ENCODE peak calls at places on chromosomes 12 and 14, in four cellular contexts. Q is upper lobe of left lung, M is ovary, K is BE2C. V is an unnamed sample.

GRCh38 chr12:107536613-107537012 is 149.0 kb upstream of the PWP1 start:
- DNase-seq in Q (no peak), M (no peak), K (no peak), V (no peak)

GRCh38 chr14:75631453-75631831 is 29.2 kb downstream of the ERG28 start:
- DNase-seq in Q (no peak), M (no peak), K (no peak), V (no peak)

GRCh38 chr12:39772708-39773665 is 153.4 kb upstream of the ABCD2 start:
- DNase-seq in Q (no peak), M (no peak), K (no peak), V (no peak)

GRCh38 chr12:46664771-46665287 is 161.0 kb downstream of the SLC38A4 start:
- DNase-seq in Q (peak; percentile 25), M (no peak), K (no peak), V (peak; percentile 69)

GRCh38 chr12:47900480-47901129 is 4.2 kb downstream of the VDR start:
- DNase-seq in Q (peak; percentile 89), M (no peak), K (no peak), V (no peak)

GRCh38 chr12:4587108-4587507 is 25.1 kb downstream of the DYRK4 start:
- DNase-seq in Q (no peak), M (no peak), K (no peak), V (no peak)

GRCh38 chr12:16531623-16532022 is 74.3 kb downstream of the LMO3 start:
- DNase-seq in Q (no peak), M (no peak), K (no peak), V (no peak)

GRCh38 chr14:95256011-95256775 is 63.5 kb downstream of the CLMN start:
- DNase-seq in Q (no peak), M (no peak), K (no peak), V (no peak)

GRCh38 chr14:64388533-64389243 is 535 bp downstream of the MTHFD1 start:
- DNase-seq in Q (peak; percentile 24), M (no peak), K (peak; percentile 31), V (no peak)

GRCh38 chr14:73176673-73177072 is 40.4 kb downstream of the PSEN1 start:
- DNase-seq in Q (peak; percentile 30), M (no peak), K (no peak), V (no peak)

GRCh38 chr12:101027200-101027599 is 182.8 kb downstream of the SLC5A8 start:
- DNase-seq in Q (no peak), M (no peak), K (peak; percentile 16), V (no peak)

GRCh38 chr12:6554168-6554989 is 1.5 kb downstream of the IFFO1 start:
- DNase-seq in Q (peak; percentile 83), M (peak; percentile 74), K (peak; percentile 90), V (no peak)

GRCh38 chr14:37436519-37436918 is 158.5 kb downstream of the FOXA1 start:
- DNase-seq in Q (no peak), M (no peak), K (no peak), V (no peak)

GRCh38 chr14:55749946-55750345 is 169.9 kb downstream of the KTN1 start:
- DNase-seq in Q (no peak), M (no peak), K (no peak), V (no peak)

GRCh38 chr14:64983439-64984310 is 3.0 kb upstream of the FNTB start:
- DNase-seq in Q (peak; percentile 38), M (no peak), K (peak; percentile 48), V (no peak)

GRCh38 chr14:53412819-53413664 is 259.9 kb upstream of the DDHD1 start:
- DNase-seq in Q (no peak), M (no peak), K (peak; percentile 20), V (no peak)

GRCh38 chr12:118302053-118302452 is 70.7 kb downstream of the TAOK3 start:
- DNase-seq in Q (peak; percentile 77), M (no peak), K (no peak), V (no peak)

GRCh38 chr14:99316281-99317163 is 44.5 kb upstream of the BCL11B start:
- DNase-seq in Q (no peak), M (no peak), K (no peak), V (no peak)

GRCh38 chr12:64797156-64797555 is 27.3 kb upstream of the TBC1D30 start:
- DNase-seq in Q (no peak), M (no peak), K (no peak), V (no peak)

GRCh38 chr12:76108356-76108755 is 23.9 kb upstream of the NAP1L1 start:
- DNase-seq in Q (no peak), M (no peak), K (no peak), V (no peak)

GRCh38 chr12:58787021-58787760 is 133.1 kb downstream of the LRIG3 start:
- DNase-seq in Q (no peak), M (no peak), K (no peak), V (no peak)

GRCh38 chr14:94598816-94599655 is 13.2 kb upstream of the SERPINA3 start:
- DNase-seq in Q (peak; percentile 77), M (peak; percentile 90), K (no peak), V (peak; percentile 60)

GRCh38 chr12:4859478-4860210 is 50.1 kb upstream of the KCNA1 start:
- DNase-seq in Q (no peak), M (no peak), K (no peak), V (no peak)

GRCh38 chr14:91263329-91263728 is 18.8 kb upstream of the GPR68 start:
- DNase-seq in Q (no peak), M (no peak), K (no peak), V (no peak)

GRCh38 chr14:67487937-67488893 is at the start of gene TMEM229B:
- DNase-seq in Q (peak; percentile 65), M (no peak), K (no peak), V (no peak)

GRCh38 chr14:93103392-93104080 is 12.2 kb downstream of the ITPK1 start:
- DNase-seq in Q (peak; percentile 83), M (no peak), K (no peak), V (no peak)

GRCh38 chr12:80702889-80703605 is 4.4 kb upstream of the MYF6 start:
- DNase-seq in Q (no peak), M (no peak), K (no peak), V (peak; percentile 9)

GRCh38 chr12:43937947-43938346 is 102.1 kb downstream of the TMEM117 start:
- DNase-seq in Q (no peak), M (no peak), K (peak; percentile 29), V (no peak)

GRCh38 chr14:53896773-53897172 is 59.9 kb downstream of the BMP4 start:
- DNase-seq in Q (no peak), M (no peak), K (no peak), V (peak; percentile 63)

GRCh38 chr12:92133166-92133565 is 12.5 kb downstream of the BTG1 start:
- DNase-seq in Q (no peak), M (no peak), K (no peak), V (no peak)

GRCh38 chr12:46214668-46215429 is 54.0 kb downstream of the SLC38A1 start:
- DNase-seq in Q (peak; percentile 57), M (no peak), K (no peak), V (no peak)

GRCh38 chr14:98171654-98172053 is 1100.3 kb downstream of the BCL11B start:
- DNase-seq in Q (no peak), M (no peak), K (no peak), V (no peak)

GRCh38 chr12:63967781-63968180 is 123.3 kb downstream of the SRGAP1 start:
- DNase-seq in Q (no peak), M (no peak), K (no peak), V (no peak)

GRCh38 chr14:22177870-22178269 is 411.2 kb downstream of the DAD1 start:
- DNase-seq in Q (no peak), M (no peak), K (no peak), V (no peak)

GRCh38 chr14:51109651-51110050 is 14.7 kb upstream of the TRIM9 start:
- DNase-seq in Q (no peak), M (no peak), K (no peak), V (no peak)

GRCh38 chr14:104634031-104634760 is 29.6 kb upstream of the TMEM179 start:
- DNase-seq in Q (no peak), M (no peak), K (no peak), V (no peak)
- H3K27me3 ChIP-seq in Q (no peaks in the 10 kb centered on the region), M (no peaks in the 10 kb centered on the region), K (no peaks in the 10 kb centered on the region), V (peaks cover 5% of the 10 kb centered on the region)

GRCh38 chr12:113466770-113467153 is 4.9 kb downstream of the LHX5 start:
- DNase-seq in Q (no peak), M (no peak), K (no peak), V (no peak)

GRCh38 chr12:113469224-113469652 is 2.4 kb downstream of the LHX5 start:
- DNase-seq in Q (no peak), M (no peak), K (no peak), V (no peak)

GRCh38 chr12:113467154-113467513 is 4.5 kb downstream of the LHX5 start:
- DNase-seq in Q (no peak), M (no peak), K (no peak), V (no peak)

GRCh38 chr12:113468365-113469223 is 3.1 kb downstream of the LHX5 start:
- DNase-seq in Q (no peak), M (no peak), K (no peak), V (no peak)

GRCh38 chr12:113467514-113468364 is 3.9 kb downstream of the LHX5 start:
- DNase-seq in Q (no peak), M (no peak), K (no peak), V (no peak)
- H3K27me3 ChIP-seq in Q (peaks cover 96% of the 10 kb centered on the region), M (peaks cover 5% of the 10 kb centered on the region), K (peaks cover 100% of the 10 kb centered on the region), V (peaks cover 90% of the 10 kb centered on the region)

DNA sequence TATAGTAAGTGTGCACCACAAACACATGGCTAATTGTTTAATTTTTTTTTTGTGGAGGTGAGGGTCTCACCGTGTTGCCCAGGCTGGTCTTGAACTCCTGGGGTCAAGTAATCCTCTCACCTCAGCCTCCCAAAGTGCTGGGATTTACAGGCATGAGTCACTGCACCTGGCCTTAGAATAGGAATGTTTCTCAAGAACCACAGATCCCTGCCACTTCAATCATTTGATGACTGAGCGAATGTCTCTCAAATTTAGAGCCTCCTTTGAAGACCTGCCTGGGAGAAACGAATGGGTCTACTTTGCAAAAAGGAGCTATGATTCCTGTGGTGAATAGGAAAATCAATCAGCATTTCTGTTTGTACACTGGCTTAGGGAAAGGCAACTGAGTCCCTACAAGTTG is 33.5 kb upstream of the CHST11 start:
- DNase-seq in Q (peak; percentile 39), M (no peak), K (no peak), V (no peak)
- H3K27me3 ChIP-seq in Q (no peaks in the 10 kb centered on the region), M (no peaks in the 10 kb centered on the region), K (no peaks in the 10 kb centered on the region), V (peaks cover 36% of the 10 kb centered on the region)

GRCh38 chr14:76753799-76754198 is 7.5 kb upstream of the VASH1 start:
- DNase-seq in Q (no peak), M (no peak), K (no peak), V (no peak)
- H3K27me3 ChIP-seq in Q (no peaks in the 10 kb centered on the region), M (no peaks in the 10 kb centered on the region), K (no peaks in the 10 kb centered on the region), V (no peaks in the 10 kb centered on the region)

GRCh38 chr14:68501171-68501570 is 291.7 kb downstream of the ZFP36L1 start:
- DNase-seq in Q (no peak), M (no peak), K (no peak), V (no peak)
- H3K27me3 ChIP-seq in Q (no peaks in the 10 kb centered on the region), M (no peaks in the 10 kb centered on the region), K (no peaks in the 10 kb centered on the region), V (no peaks in the 10 kb centered on the region)

DNA sequence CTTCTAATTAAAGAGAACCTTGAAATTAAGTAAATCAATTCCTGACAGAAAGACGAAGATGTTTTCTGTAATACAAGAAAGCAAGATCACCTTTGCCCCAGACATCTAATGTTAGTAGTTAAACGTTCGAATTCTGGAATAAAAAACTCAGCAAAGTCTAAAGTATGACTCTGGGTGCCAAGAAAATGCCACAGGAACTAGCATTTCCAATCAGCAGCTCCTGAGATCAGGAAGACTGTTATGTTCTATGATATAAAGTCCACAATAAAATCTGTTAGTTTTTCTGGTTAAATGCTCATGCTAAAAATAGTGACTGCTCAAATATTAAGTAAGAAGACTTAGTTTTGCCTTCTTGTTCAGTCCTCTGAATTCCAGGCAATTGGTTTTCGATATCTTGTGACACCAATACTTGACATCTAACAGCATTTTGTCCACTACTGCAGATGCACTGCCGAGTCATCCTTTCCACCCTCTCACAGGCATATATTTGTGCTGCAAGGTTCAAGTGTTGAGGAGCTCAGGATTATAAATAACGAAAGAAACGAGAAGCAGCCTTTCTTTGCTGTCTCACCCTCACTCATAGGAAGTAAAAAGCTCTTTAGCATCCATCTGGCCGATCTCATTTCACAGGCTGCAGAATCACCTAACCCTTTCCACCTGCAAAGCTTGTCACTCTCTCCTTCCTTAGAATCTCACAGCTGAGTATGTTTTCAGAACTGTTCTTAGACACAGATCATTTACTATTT is 32.0 kb downstream of the SSH1 start:
- DNase-seq in Q (no peak), M (no peak), K (no peak), V (no peak)
- H3K27me3 ChIP-seq in Q (no peaks in the 10 kb centered on the region), M (no peaks in the 10 kb centered on the region), K (no peaks in the 10 kb centered on the region), V (no peaks in the 10 kb centered on the region)

V was measured in BJ.